ENCODE peak calls at places on chromosomes 4 and X, in four cellular contexts. One of them, this sample, is unnamed.

GRCh38 chr4:114191496-114191895 is 212.0 kb upstream of the ARSJ start:
- DNase-seq in nucleus accumbens: no peak
- DNase-seq in activated CD4-positive, alpha-beta memory T cell treated with anti-CD3 and anti-CD28 coated beads, Interleukin-2, amount 10 ng/mL, durations not matched to agents 7 days and 5 days: no peak
- DNase-seq in activated naive CD8-positive, alpha-beta T cell treated with anti-CD3 and anti-CD28 coated beads, Interleukin-2, amount 50 U/mL, for 24 hours: no peak
- DNase-seq in this sample: no peak

GRCh38 chr4:141255016-141255415 is 34.3 kb downstream of the ZNF330 start:
- DNase-seq in nucleus accumbens: no peak
- DNase-seq in activated naive CD8-positive, alpha-beta T cell treated with anti-CD3 and anti-CD28 coated beads, Interleukin-2, amount 50 U/mL, for 24 hours: no peak
- DNase-seq in activated CD4-positive, alpha-beta memory T cell treated with anti-CD3 and anti-CD28 coated beads, Interleukin-2, amount 10 ng/mL, durations not matched to agents 7 days and 5 days: no peak
- DNase-seq in this sample: no peak

GRCh38 chr4:158769175-158769831 is 477 bp downstream of the FNIP2 start:
- DNase-seq in activated CD4-positive, alpha-beta memory T cell treated with anti-CD3 and anti-CD28 coated beads, Interleukin-2, amount 10 ng/mL, durations not matched to agents 7 days and 5 days: peak; percentile 66
- DNase-seq in activated naive CD8-positive, alpha-beta T cell treated with anti-CD3 and anti-CD28 coated beads, Interleukin-2, amount 50 U/mL, for 24 hours: peak; percentile 50
- DNase-seq in nucleus accumbens: peak; percentile 31
- DNase-seq in this sample: peak; percentile 50

GRCh38 chr4:11729548-11729947 is 300.9 kb upstream of the HS3ST1 start:
- DNase-seq in activated naive CD8-positive, alpha-beta T cell treated with anti-CD3 and anti-CD28 coated beads, Interleukin-2, amount 50 U/mL, for 24 hours: no peak
- DNase-seq in activated CD4-positive, alpha-beta memory T cell treated with anti-CD3 and anti-CD28 coated beads, Interleukin-2, amount 10 ng/mL, durations not matched to agents 7 days and 5 days: no peak
- DNase-seq in nucleus accumbens: no peak
- DNase-seq in this sample: no peak

GRCh38 chrX:88437563-88437962 is 309.5 kb upstream of the CPXCR1 start:
- DNase-seq in activated CD4-positive, alpha-beta memory T cell treated with anti-CD3 and anti-CD28 coated beads, Interleukin-2, amount 10 ng/mL, durations not matched to agents 7 days and 5 days: no peak
- DNase-seq in nucleus accumbens: no peak
- DNase-seq in activated naive CD8-positive, alpha-beta T cell treated with anti-CD3 and anti-CD28 coated beads, Interleukin-2, amount 50 U/mL, for 24 hours: no peak
- DNase-seq in this sample: no peak

GRCh38 chrX:31154941-31155340 is 83.1 kb upstream of the FTHL17 start:
- DNase-seq in nucleus accumbens: no peak
- DNase-seq in activated CD4-positive, alpha-beta memory T cell treated with anti-CD3 and anti-CD28 coated beads, Interleukin-2, amount 10 ng/mL, durations not matched to agents 7 days and 5 days: no peak
- DNase-seq in activated naive CD8-positive, alpha-beta T cell treated with anti-CD3 and anti-CD28 coated beads, Interleukin-2, amount 50 U/mL, for 24 hours: no peak
- DNase-seq in this sample: no peak

GRCh38 chr4:82584921-82585320 is 23.1 kb upstream of the TMEM150C start:
- DNase-seq in activated CD4-positive, alpha-beta memory T cell treated with anti-CD3 and anti-CD28 coated beads, Interleukin-2, amount 10 ng/mL, durations not matched to agents 7 days and 5 days: no peak
- DNase-seq in activated naive CD8-positive, alpha-beta T cell treated with anti-CD3 and anti-CD28 coated beads, Interleukin-2, amount 50 U/mL, for 24 hours: no peak
- DNase-seq in nucleus accumbens: no peak
- DNase-seq in this sample: no peak

GRCh38 chr4:166169111-166169510 is 296.1 kb downstream of the TLL1 start:
- DNase-seq in nucleus accumbens: no peak
- DNase-seq in activated naive CD8-positive, alpha-beta T cell treated with anti-CD3 and anti-CD28 coated beads, Interleukin-2, amount 50 U/mL, for 24 hours: no peak
- DNase-seq in activated CD4-positive, alpha-beta memory T cell treated with anti-CD3 and anti-CD28 coated beads, Interleukin-2, amount 10 ng/mL, durations not matched to agents 7 days and 5 days: no peak
- DNase-seq in this sample: no peak

GRCh38 chrX:101347859-101348451 is 587 bp downstream of the TIMM8A start:
- DNase-seq in activated naive CD8-positive, alpha-beta T cell treated with anti-CD3 and anti-CD28 coated beads, Interleukin-2, amount 50 U/mL, for 24 hours: no peak
- DNase-seq in activated CD4-positive, alpha-beta memory T cell treated with anti-CD3 and anti-CD28 coated beads, Interleukin-2, amount 10 ng/mL, durations not matched to agents 7 days and 5 days: no peak
- DNase-seq in nucleus accumbens: no peak
- DNase-seq in this sample: no peak

GRCh38 chr4:100816646-100817045 is 298.8 kb upstream of the EMCN start:
- DNase-seq in nucleus accumbens: no peak
- DNase-seq in activated naive CD8-positive, alpha-beta T cell treated with anti-CD3 and anti-CD28 coated beads, Interleukin-2, amount 50 U/mL, for 24 hours: no peak
- DNase-seq in activated CD4-positive, alpha-beta memory T cell treated with anti-CD3 and anti-CD28 coated beads, Interleukin-2, amount 10 ng/mL, durations not matched to agents 7 days and 5 days: no peak
- DNase-seq in this sample: no peak

GRCh38 chrX:106341823-106342222 is 173.7 kb downstream of the PWWP3B start:
- DNase-seq in activated naive CD8-positive, alpha-beta T cell treated with anti-CD3 and anti-CD28 coated beads, Interleukin-2, amount 50 U/mL, for 24 hours: no peak
- DNase-seq in nucleus accumbens: no peak
- DNase-seq in activated CD4-positive, alpha-beta memory T cell treated with anti-CD3 and anti-CD28 coated beads, Interleukin-2, amount 10 ng/mL, durations not matched to agents 7 days and 5 days: no peak
- DNase-seq in this sample: no peak

GRCh38 chrX:46642145-46642544 is 68.6 kb downstream of the CHST7 start:
- DNase-seq in nucleus accumbens: no peak
- DNase-seq in activated naive CD8-positive, alpha-beta T cell treated with anti-CD3 and anti-CD28 coated beads, Interleukin-2, amount 50 U/mL, for 24 hours: no peak
- DNase-seq in activated CD4-positive, alpha-beta memory T cell treated with anti-CD3 and anti-CD28 coated beads, Interleukin-2, amount 10 ng/mL, durations not matched to agents 7 days and 5 days: no peak
- DNase-seq in this sample: no peak

GRCh38 chrX:54043084-54043483 is 1.2 kb downstream of the PHF8 start:
- DNase-seq in nucleus accumbens: no peak
- DNase-seq in activated naive CD8-positive, alpha-beta T cell treated with anti-CD3 and anti-CD28 coated beads, Interleukin-2, amount 50 U/mL, for 24 hours: no peak
- DNase-seq in activated CD4-positive, alpha-beta memory T cell treated with anti-CD3 and anti-CD28 coated beads, Interleukin-2, amount 10 ng/mL, durations not matched to agents 7 days and 5 days: no peak
- DNase-seq in this sample: no peak

GRCh38 chr4:159395693-159396092 is 292.8 kb downstream of the RAPGEF2 start:
- DNase-seq in nucleus accumbens: no peak
- DNase-seq in activated naive CD8-positive, alpha-beta T cell treated with anti-CD3 and anti-CD28 coated beads, Interleukin-2, amount 50 U/mL, for 24 hours: no peak
- DNase-seq in activated CD4-positive, alpha-beta memory T cell treated with anti-CD3 and anti-CD28 coated beads, Interleukin-2, amount 10 ng/mL, durations not matched to agents 7 days and 5 days: no peak
- DNase-seq in this sample: no peak

GRCh38 chr4:162952232-162952631 is 214.5 kb downstream of the NAF1 start:
- DNase-seq in activated CD4-positive, alpha-beta memory T cell treated with anti-CD3 and anti-CD28 coated beads, Interleukin-2, amount 10 ng/mL, durations not matched to agents 7 days and 5 days: no peak
- DNase-seq in activated naive CD8-positive, alpha-beta T cell treated with anti-CD3 and anti-CD28 coated beads, Interleukin-2, amount 50 U/mL, for 24 hours: no peak
- DNase-seq in nucleus accumbens: no peak
- DNase-seq in this sample: no peak

GRCh38 chr4:143700060-143700419 is 435 bp downstream of the FREM3 start:
- DNase-seq in nucleus accumbens: no peak
- DNase-seq in activated CD4-positive, alpha-beta memory T cell treated with anti-CD3 and anti-CD28 coated beads, Interleukin-2, amount 10 ng/mL, durations not matched to agents 7 days and 5 days: no peak
- DNase-seq in activated naive CD8-positive, alpha-beta T cell treated with anti-CD3 and anti-CD28 coated beads, Interleukin-2, amount 50 U/mL, for 24 hours: no peak
- DNase-seq in this sample: no peak

GRCh38 chrX:71118985-71119535 is 664 bp downstream of the MED12 start:
- DNase-seq in nucleus accumbens: no peak
- DNase-seq in activated CD4-positive, alpha-beta memory T cell treated with anti-CD3 and anti-CD28 coated beads, Interleukin-2, amount 10 ng/mL, durations not matched to agents 7 days and 5 days: no peak
- DNase-seq in activated naive CD8-positive, alpha-beta T cell treated with anti-CD3 and anti-CD28 coated beads, Interleukin-2, amount 50 U/mL, for 24 hours: no peak
- DNase-seq in this sample: no peak

GRCh38 chr4:94758700-94759399 is 1.1 kb downstream of the BMPR1B start:
- DNase-seq in activated naive CD8-positive, alpha-beta T cell treated with anti-CD3 and anti-CD28 coated beads, Interleukin-2, amount 50 U/mL, for 24 hours: no peak
- DNase-seq in nucleus accumbens: no peak
- DNase-seq in activated CD4-positive, alpha-beta memory T cell treated with anti-CD3 and anti-CD28 coated beads, Interleukin-2, amount 10 ng/mL, durations not matched to agents 7 days and 5 days: no peak
- DNase-seq in this sample: no peak

GRCh38 chr4:156293657-156294297 is 340.1 kb upstream of the CTSO start:
- DNase-seq in activated naive CD8-positive, alpha-beta T cell treated with anti-CD3 and anti-CD28 coated beads, Interleukin-2, amount 50 U/mL, for 24 hours: no peak
- DNase-seq in nucleus accumbens: no peak
- DNase-seq in activated CD4-positive, alpha-beta memory T cell treated with anti-CD3 and anti-CD28 coated beads, Interleukin-2, amount 10 ng/mL, durations not matched to agents 7 days and 5 days: no peak
- DNase-seq in this sample: no peak

GRCh38 chr4:138845051-138845450 is 170.5 kb upstream of the NOCT start:
- DNase-seq in activated CD4-positive, alpha-beta memory T cell treated with anti-CD3 and anti-CD28 coated beads, Interleukin-2, amount 10 ng/mL, durations not matched to agents 7 days and 5 days: no peak
- DNase-seq in nucleus accumbens: no peak
- DNase-seq in activated naive CD8-positive, alpha-beta T cell treated with anti-CD3 and anti-CD28 coated beads, Interleukin-2, amount 50 U/mL, for 24 hours: no peak
- DNase-seq in this sample: no peak

GRCh38 chrX:133985164-133986007 is at the start of gene GPC3:
- DNase-seq in activated naive CD8-positive, alpha-beta T cell treated with anti-CD3 and anti-CD28 coated beads, Interleukin-2, amount 50 U/mL, for 24 hours: peak; percentile 24
- DNase-seq in activated CD4-positive, alpha-beta memory T cell treated with anti-CD3 and anti-CD28 coated beads, Interleukin-2, amount 10 ng/mL, durations not matched to agents 7 days and 5 days: peak; percentile 22
- DNase-seq in nucleus accumbens: no peak
- DNase-seq in this sample: no peak

GRCh38 chr4:16079046-16079445 is 4.8 kb downstream of the PROM1 start:
- DNase-seq in nucleus accumbens: no peak
- DNase-seq in activated CD4-positive, alpha-beta memory T cell treated with anti-CD3 and anti-CD28 coated beads, Interleukin-2, amount 10 ng/mL, durations not matched to agents 7 days and 5 days: no peak
- DNase-seq in activated naive CD8-positive, alpha-beta T cell treated with anti-CD3 and anti-CD28 coated beads, Interleukin-2, amount 50 U/mL, for 24 hours: no peak
- DNase-seq in this sample: no peak

GRCh38 chr4:122652379-122652778 is 31.5 kb upstream of the IL21 start:
- DNase-seq in activated CD4-positive, alpha-beta memory T cell treated with anti-CD3 and anti-CD28 coated beads, Interleukin-2, amount 10 ng/mL, durations not matched to agents 7 days and 5 days: peak; percentile 60
- DNase-seq in nucleus accumbens: no peak
- DNase-seq in activated naive CD8-positive, alpha-beta T cell treated with anti-CD3 and anti-CD28 coated beads, Interleukin-2, amount 50 U/mL, for 24 hours: peak; percentile 41
- DNase-seq in this sample: peak; percentile 52

GRCh38 chr4:185183622-185184281 is 20.0 kb downstream of the CFAP97 start:
- DNase-seq in nucleus accumbens: peak; percentile 47
- DNase-seq in activated CD4-positive, alpha-beta memory T cell treated with anti-CD3 and anti-CD28 coated beads, Interleukin-2, amount 10 ng/mL, durations not matched to agents 7 days and 5 days: peak; percentile 77
- DNase-seq in activated naive CD8-positive, alpha-beta T cell treated with anti-CD3 and anti-CD28 coated beads, Interleukin-2, amount 50 U/mL, for 24 hours: peak; percentile 73
- DNase-seq in this sample: peak; percentile 84

This sample was measured in lung.